ENCODE peak calls at places on chromosomes 4 and X, in eight cellular contexts. P is choroid plexus epithelial cell; E is fibroblast of lung; L is effector memory CD4-positive, alpha-beta T cell; W is foreskin fibroblast; K is colonic mucosa; H is OCI-LY7; G is bronchial epithelial cell. B is an unnamed sample.

GRCh38 chrX:38103857-38104812 is 97.8 kb downstream of the SYTL5 start:
- DNase-seq in P (no peak), E (peak), L (no peak), W (no peak), K (no peak), H (no peak), G (no peak), B (no peak)

GRCh38 chrX:15985937-15986336 is 131.3 kb upstream of the AP1S2 start:
- DNase-seq in P (no peak), E (peak), L (no peak), W (no peak), K (no peak), H (no peak), G (peak), B (no peak)

GRCh38 chr4:1029957-1030520 is 18.6 kb downstream of the FGFRL1 start:
- DNase-seq in P (no peak), E (no peak), L (no peak), W (no peak), K (peak), H (no peak), G (no peak), B (no peak)

GRCh38 chr4:87882321-87882720 is 49.6 kb downstream of the MEPE start:
- DNase-seq in P (peak), E (peak), L (no peak), W (no peak), K (no peak), H (no peak), G (no peak), B (no peak)

GRCh38 chr4:39528056-39528465 is 822 bp upstream of the UGDH start:
- DNase-seq in P (no peak), E (peak), L (no peak), W (peak), K (peak), H (peak), G (peak), B (peak)

GRCh38 chr4:87060957-87061356 is 126.1 kb downstream of the AFF1 start:
- DNase-seq in P (no peak), E (peak), L (no peak), W (peak), K (no peak), H (no peak), G (peak), B (peak)

GRCh38 chr4:184262901-184263300 is 45.2 kb upstream of the ENPP6 start:
- DNase-seq in P (peak), E (peak), L (no peak), W (peak), K (peak), H (no peak), G (peak), B (no peak)

GRCh38 chr4:999863-1000425 is 6.7 kb upstream of the SLC26A1 start:
- DNase-seq in P (no peak), E (no peak), L (no peak), W (no peak), K (no peak), H (no peak), G (no peak), B (no peak)

GRCh38 chr4:20831746-20832145 is 131.5 kb downstream of the PACRGL start:
- DNase-seq in P (no peak), E (peak), L (no peak), W (peak), K (no peak), H (no peak), G (no peak), B (no peak)

GRCh38 chrX:21943460-21944135 is 3.1 kb downstream of the SMS start:
- DNase-seq in P (peak), E (peak), L (no peak), W (peak), K (no peak), H (no peak), G (peak), B (peak)

GRCh38 chr4:46594658-46595057 is 204.7 kb upstream of the GABRA2 start:
- DNase-seq in P (no peak), E (no peak), L (no peak), W (no peak), K (no peak), H (no peak), G (no peak), B (no peak)

GRCh38 chr4:8218371-8219050 is 19.4 kb downstream of the SH3TC1 start:
- DNase-seq in P (no peak), E (no peak), L (no peak), W (no peak), K (no peak), H (no peak), G (no peak), B (no peak)

GRCh38 chr4:104524591-104524990 is 29.9 kb upstream of the CXXC4 start:
- DNase-seq in P (peak), E (peak), L (no peak), W (no peak), K (no peak), H (no peak), G (peak), B (peak)

GRCh38 chr4:35963969-35964515 is 280.3 kb downstream of the ARAP2 start:
- DNase-seq in P (peak), E (peak), L (no peak), W (no peak), K (no peak), H (no peak), G (peak), B (no peak)

GRCh38 chr4:109559625-109559982 is 442 bp upstream of the MCUB start:
- DNase-seq in P (no peak), E (no peak), L (peak), W (no peak), K (peak), H (peak), G (no peak), B (no peak)

GRCh38 chrX:100512471-100512870 is 72.3 kb upstream of the TNMD start:
- DNase-seq in P (peak), E (peak), L (no peak), W (no peak), K (no peak), H (peak), G (peak), B (no peak)

GRCh38 chr4:157739237-157739636 is 433.6 kb downstream of the GASK1B start:
- DNase-seq in P (peak), E (peak), L (no peak), W (no peak), K (no peak), H (no peak), G (peak), B (no peak)

GRCh38 chrX:9537781-9538180 is 72.9 kb downstream of the TBL1X start:
- DNase-seq in P (no peak), E (no peak), L (no peak), W (no peak), K (no peak), H (no peak), G (no peak), B (no peak)

GRCh38 chr4:81215219-81215892 is at the start of gene PRKG2:
- DNase-seq in P (peak), E (peak), L (no peak), W (no peak), K (peak), H (no peak), G (no peak), B (no peak)

GRCh38 chr4:172982151-172982590 is 186.4 kb upstream of the GALNT7 start:
- DNase-seq in P (peak), E (peak), L (no peak), W (peak), K (no peak), H (no peak), G (peak), B (peak)

GRCh38 chr4:90727938-90728337 is 600.7 kb downstream of the CCSER1 start:
- DNase-seq in P (peak), E (peak), L (no peak), W (no peak), K (no peak), H (no peak), G (peak), B (no peak)

GRCh38 chrX:40573763-40574162 is 7.0 kb upstream of the ATP6AP2 start:
- DNase-seq in P (peak), E (no peak), L (no peak), W (no peak), K (no peak), H (peak), G (peak), B (no peak)

GRCh38 chr4:82599336-82599735 is 37.5 kb upstream of the TMEM150C start:
- DNase-seq in P (no peak), E (no peak), L (no peak), W (no peak), K (no peak), H (peak), G (no peak), B (no peak)

GRCh38 chr4:17618926-17619325 is 4.5 kb downstream of the MED28 start:
- DNase-seq in P (no peak), E (no peak), L (no peak), W (no peak), K (no peak), H (no peak), G (no peak), B (no peak)

GRCh38 chr4:17619416-17620105 is 5.1 kb downstream of the MED28 start:
- DNase-seq in P (peak), E (no peak), L (no peak), W (peak), K (no peak), H (no peak), G (peak), B (peak)

GRCh38 chr4:17613761-17614415 is 553 bp upstream of the MED28 start:
- DNase-seq in P (peak), E (peak), L (no peak), W (peak), K (no peak), H (peak), G (peak), B (peak)

GRCh38 chr4:17614416-17615299 is at the start of gene MED28:
- DNase-seq in P (peak), E (peak), L (peak), W (peak), K (peak), H (peak), G (peak), B (peak)

GRCh38 chr4:17616283-17616682 is 1.8 kb downstream of the MED28 start:
- DNase-seq in P (no peak), E (no peak), L (no peak), W (no peak), K (no peak), H (no peak), G (no peak), B (no peak)
- H3K4me3 ChIP-seq in P (no peak), E (peak), L (no peak), W (peak), K (no peak), H (peak), G (no peak), B (peak)

GRCh38 chrX:2828404-2829065 is at the start of gene GYG2:
- DNase-seq in P (peak), E (peak), L (no peak), W (no peak), K (peak), H (no peak), G (no peak), B (no peak)
- H3K4me3 ChIP-seq in P (peak), E (peak), L (no peak), W (peak), K (peak), H (no peak), G (peak), B (peak)

GRCh38 chr4:65670331-65671031 is at the start of gene EPHA5:
- DNase-seq in P (peak), E (peak), L (no peak), W (peak), K (peak), H (no peak), G (peak), B (peak)
- H3K4me3 ChIP-seq in P (peak), E (peak), L (no peak), W (peak), K (peak), H (no peak), G (peak), B (peak)

GRCh38 chr4:113125418-113125817 is 76.0 kb downstream of the ANK2 start:
- DNase-seq in P (no peak), E (no peak), L (no peak), W (no peak), K (no peak), H (no peak), G (no peak), B (no peak)

GRCh38 chr4:113117346-113117677 is 67.9 kb downstream of the ANK2 start:
- DNase-seq in P (no peak), E (no peak), L (no peak), W (no peak), K (no peak), H (no peak), G (no peak), B (no peak)

GRCh38 chr4:113116414-113117345 is 67.2 kb downstream of the ANK2 start:
- DNase-seq in P (no peak), E (peak), L (no peak), W (peak), K (no peak), H (no peak), G (no peak), B (no peak)

DNA sequence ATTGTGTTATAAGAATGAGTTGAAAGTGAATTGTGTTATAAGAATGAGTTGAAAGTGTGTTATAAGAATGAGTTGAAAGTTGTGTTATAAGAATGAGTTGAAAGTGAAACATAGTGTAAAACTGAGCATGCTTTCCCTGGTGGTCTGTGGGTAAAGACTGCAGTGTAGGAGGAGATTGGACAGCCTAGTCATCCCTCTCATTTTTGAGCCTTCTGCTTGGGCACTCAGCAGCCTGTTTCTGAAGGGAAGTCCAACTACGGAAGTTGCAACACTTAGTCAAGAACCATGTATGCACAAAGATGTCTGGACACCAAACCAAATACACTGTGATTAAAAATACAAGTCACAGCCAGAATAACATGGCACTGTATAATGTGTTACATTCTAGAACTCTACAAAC is 72.6 kb downstream of the ANK2 start:
- DNase-seq in P (no peak), E (no peak), L (no peak), W (no peak), K (no peak), H (no peak), G (no peak), B (no peak)
- H3K4me3 ChIP-seq in P (no peak), E (no peak), L (no peak), W (no peak), K (no peak), H (no peak), G (no peak), B (no peak)

GRCh38 chr4:168409089-168409801 is 71.0 kb downstream of the DDX60L start:
- DNase-seq in P (peak), E (peak), L (no peak), W (peak), K (no peak), H (no peak), G (peak), B (no peak)

GRCh38 chr4:168411318-168412150 is 68.8 kb downstream of the DDX60L start:
- DNase-seq in P (peak), E (no peak), L (no peak), W (no peak), K (no peak), H (no peak), G (no peak), B (peak)

GRCh38 chr4:168410681-168411080 is 69.6 kb downstream of the DDX60L start:
- DNase-seq in P (no peak), E (no peak), L (no peak), W (no peak), K (no peak), H (no peak), G (no peak), B (no peak)

GRCh38 chr4:168408620-168409019 is 71.7 kb downstream of the DDX60L start:
- DNase-seq in P (peak), E (peak), L (no peak), W (peak), K (peak), H (no peak), G (peak), B (peak)
- H3K4me3 ChIP-seq in P (no peak), E (no peak), L (no peak), W (no peak), K (no peak), H (no peak), G (no peak), B (no peak)

DNA sequence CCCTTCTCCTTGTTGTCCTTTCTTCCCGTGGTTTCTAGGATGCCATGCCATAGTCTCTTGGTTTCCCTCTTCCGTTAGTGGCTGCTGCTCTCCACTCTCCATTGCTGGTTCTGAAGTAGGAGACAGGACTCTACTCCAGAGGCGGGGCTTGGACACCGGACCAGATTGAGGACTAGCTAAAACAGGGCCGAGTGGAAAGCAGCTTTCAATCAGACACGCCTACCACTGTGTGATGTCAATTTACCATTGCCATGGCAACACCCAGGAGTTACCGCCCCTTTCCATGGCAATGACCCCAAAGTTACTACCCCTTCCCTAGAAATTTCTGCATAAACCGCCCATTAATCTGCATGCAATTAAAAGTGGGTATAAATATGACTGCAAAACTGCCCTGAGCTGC is 88.7 kb upstream of the CCDC160 start:
- DNase-seq in P (peak), E (no peak), L (no peak), W (no peak), K (no peak), H (no peak), G (no peak), B (no peak)
- H3K4me3 ChIP-seq in P (peak), E (no peak), L (no peak), W (peak), K (no peak), H (no peak), G (no peak), B (no peak)

GRCh38 chr4:77076889-77077635 is 1.3 kb upstream of the CCNI start:
- DNase-seq in P (no peak), E (no peak), L (no peak), W (no peak), K (no peak), H (peak), G (no peak), B (no peak)
- H3K4me3 ChIP-seq in P (peak), E (no peak), L (peak), W (peak), K (peak), H (peak), G (peak), B (peak)

DNA sequence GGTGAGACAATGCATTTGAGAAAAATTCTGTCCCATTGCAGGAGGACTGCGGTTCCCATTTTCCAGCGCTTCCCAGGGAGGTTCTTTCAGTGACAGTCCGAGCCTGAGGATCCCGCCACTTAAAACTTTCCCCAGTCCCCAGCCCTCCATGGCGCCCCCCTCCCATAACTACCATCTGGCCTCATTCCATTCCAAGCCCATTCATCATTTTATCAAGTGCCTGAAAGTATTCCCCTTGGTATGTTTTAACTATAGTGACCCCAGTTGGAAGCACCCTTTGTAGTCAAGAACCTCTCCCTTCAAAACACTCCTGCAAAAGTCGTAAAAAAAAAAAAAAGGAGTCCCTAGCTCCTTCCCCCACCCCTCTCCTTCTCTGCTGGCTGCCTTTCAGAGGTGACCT is 1.2 kb downstream of the RASL11B start:
- DNase-seq in P (no peak), E (peak), L (no peak), W (no peak), K (no peak), H (no peak), G (no peak), B (no peak)
- H3K4me3 ChIP-seq in P (peak), E (no peak), L (no peak), W (peak), K (no peak), H (no peak), G (no peak), B (peak)

DNA sequence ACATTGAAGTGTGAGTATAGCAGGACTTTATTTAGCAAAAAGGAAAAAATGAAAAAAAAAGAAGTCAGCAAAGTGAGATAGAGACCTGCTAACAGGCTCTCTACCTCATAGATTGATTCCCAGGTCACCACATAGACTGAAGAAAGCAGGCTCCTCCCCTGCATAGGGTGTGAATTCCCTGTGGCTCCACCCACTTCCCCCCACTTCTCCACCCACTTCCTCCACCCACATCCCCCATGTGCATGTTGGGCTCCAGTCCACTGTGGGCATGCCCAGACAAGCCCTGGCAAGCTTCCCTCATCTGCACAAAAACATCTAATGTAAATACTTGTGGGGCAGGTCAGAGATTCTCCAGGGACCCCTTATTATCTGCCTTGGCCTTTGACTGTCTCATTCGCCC is 97.8 kb downstream of the TMEM47 start:
- DNase-seq in P (peak), E (peak), L (no peak), W (no peak), K (no peak), H (no peak), G (peak), B (no peak)
- H3K4me3 ChIP-seq in P (no peak), E (no peak), L (no peak), W (no peak), K (no peak), H (no peak), G (no peak), B (no peak)